ENCODE peak calls at places on chromosomes 11 and 22, in five cellular contexts. W is left lung, G is BJ, X is epithelial cell of proximal tubule, F is cardiac fibroblast. I is an unnamed sample.

GRCh38 chr11:90250970-90251369 is 28.1 kb upstream of the CHORDC1 start:
- DNase-seq in F (no peak), W (no peak), G (no peak), X (no peak), I (no peak)

GRCh38 chr11:65278351-65278750 is 16.6 kb downstream of the POLA2 start:
- DNase-seq in W (no peak), F (no peak), X (no peak), G (no peak), I (no peak)

GRCh38 chr11:46977038-46977818 is 40.7 kb downstream of the CSTPP1 start:
- DNase-seq in X (no peak), G (no peak), W (no peak), F (no peak), I (no peak)

GRCh38 chr11:67303132-67303988 is at the start of gene SSH3:
- DNase-seq in W (peak; percentile 86), F (peak; percentile 50), G (no peak), X (no peak), I (peak; percentile 57)

GRCh38 chr11:128227466-128227865 is 359.9 kb downstream of the ETS1 start:
- DNase-seq in F (no peak), G (no peak), W (no peak), X (no peak), I (no peak)

GRCh38 chr22:28904211-28904808 is 20.9 kb downstream of the ZNRF3 start:
- DNase-seq in F (no peak), X (no peak), W (no peak), G (peak; percentile 32), I (no peak)

GRCh38 chr11:30128269-30128932 is 102.4 kb upstream of the FSHB start:
- DNase-seq in F (peak; percentile 66), X (no peak), G (no peak), W (no peak), I (peak; percentile 1)

GRCh38 chr11:16148301-16148787 is 208.0 kb downstream of the SOX6 start:
- DNase-seq in W (no peak), X (no peak), G (no peak), F (peak; percentile 2), I (peak; percentile 21)

GRCh38 chr11:86288776-86289507 is 13.1 kb upstream of the HIKESHI start:
- DNase-seq in F (peak; percentile 17), X (no peak), W (no peak), G (no peak), I (peak; percentile 21)

GRCh38 chr11:69669486-69669885 is 5.7 kb downstream of the LTO1 start:
- DNase-seq in G (no peak), W (no peak), X (no peak), F (no peak), I (no peak)

GRCh38 chr11:29612423-29612822 is 404.4 kb downstream of the KCNA4 start:
- DNase-seq in G (no peak), F (no peak), X (no peak), W (no peak), I (no peak)

GRCh38 chr11:3123316-3123715 is 41.8 kb downstream of the OSBPL5 start:
- DNase-seq in X (no peak), G (no peak), F (peak; percentile 22), W (peak; percentile 49), I (no peak)

GRCh38 chr22:47918276-47918928 is 1156.0 kb downstream of the TBC1D22A start:
- DNase-seq in F (no peak), W (no peak), G (no peak), X (no peak), I (no peak)

GRCh38 chr11:130421697-130422096 is 6.7 kb downstream of the ADAMTS8 start:
- DNase-seq in X (no peak), F (no peak), W (no peak), G (no peak), I (no peak)

GRCh38 chr11:130544266-130544665 is 95.8 kb downstream of the ADAMTS15 start:
- DNase-seq in W (no peak), F (no peak), X (no peak), G (no peak), I (no peak)

GRCh38 chr22:26416670-26417270 is 12.3 kb upstream of the ASPHD2 start:
- DNase-seq in X (peak; percentile 36), F (peak; percentile 79), G (peak; percentile 48), W (no peak), I (peak; percentile 79)

GRCh38 chr22:36221799-36222751 is 17.3 kb downstream of the APOL2 start:
- DNase-seq in X (no peak), G (no peak), F (peak; percentile 52), W (no peak), I (no peak)

GRCh38 chr11:95365346-95365745 is 134.3 kb upstream of the SESN3 start:
- DNase-seq in G (no peak), X (no peak), W (no peak), F (peak; percentile 15), I (no peak)

GRCh38 chr11:31045335-31045734 is 324.2 kb downstream of the DCDC1 start:
- DNase-seq in G (no peak), W (no peak), X (peak; percentile 3), F (peak; percentile 37), I (no peak)

GRCh38 chr11:35160248-35160820 is 21.4 kb downstream of the CD44 start:
- DNase-seq in G (no peak), W (no peak), F (no peak), X (no peak), I (no peak)

GRCh38 chr22:47775686-47776085 is 1013.2 kb downstream of the TBC1D22A start:
- DNase-seq in G (no peak), X (no peak), F (no peak), W (no peak), I (no peak)

GRCh38 chr22:42236268-42236667 is 34.2 kb downstream of the TCF20 start:
- DNase-seq in W (no peak), F (no peak), G (no peak), X (no peak), I (no peak)

GRCh38 chr11:12143461-12144258 is 33.3 kb downstream of the MICAL2 start:
- DNase-seq in X (no peak), F (peak; percentile 62), G (no peak), W (no peak), I (no peak)

GRCh38 chr22:29727248-29727551 is 7.4 kb downstream of the CABP7 start:
- DNase-seq in F (peak; percentile 51), X (no peak), G (no peak), W (no peak), I (peak; percentile 29)

GRCh38 chr11:104841185-104841584 is 57.1 kb downstream of the CASP12 start:
- DNase-seq in W (no peak), F (no peak), G (no peak), X (no peak), I (no peak)

GRCh38 chr11:122069946-122070345 is 46.1 kb downstream of the BLID start:
- DNase-seq in G (no peak), F (peak; percentile 82), X (no peak), W (peak; percentile 66), I (no peak)

GRCh38 chr11:68270334-68271022 is 1.3 kb downstream of the C11orf24 start:
- DNase-seq in W (no peak), G (no peak), F (no peak), X (no peak), I (no peak)

GRCh38 chr11:133821776-133822175 is 23.5 kb downstream of the SPATA19 start:
- DNase-seq in X (no peak), G (no peak), W (no peak), F (peak; percentile 1), I (no peak)

GRCh38 chr11:92828576-92828975 is 140.9 kb upstream of the MTNR1B start:
- DNase-seq in F (no peak), X (no peak), W (no peak), G (no peak), I (no peak)

GRCh38 chr22:37401861-37402506 is 25.3 kb downstream of the ELFN2 start:
- DNase-seq in G (no peak), X (no peak), F (no peak), W (no peak), I (no peak)

GRCh38 chr22:37401401-37401859 is 25.8 kb downstream of the ELFN2 start:
- DNase-seq in X (no peak), G (no peak), W (no peak), F (peak; percentile 27), I (no peak)

GRCh38 chr22:37404126-37404525 is 23.2 kb downstream of the ELFN2 start:
- DNase-seq in W (no peak), X (no peak), F (no peak), G (no peak), I (no peak)

GRCh38 chr22:37400719-37401118 is 26.6 kb downstream of the ELFN2 start:
- DNase-seq in W (no peak), F (no peak), G (no peak), X (no peak), I (no peak)

GRCh38 chr22:37403267-37403960 is 23.9 kb downstream of the ELFN2 start:
- DNase-seq in G (no peak), X (no peak), W (no peak), F (no peak), I (no peak)
- H3K4me3 ChIP-seq in G (no peak overlapping the region), X (no peak overlapping the region), W (no peak overlapping the region), F (no peak overlapping the region), I (no peak overlapping the region)

GRCh38 chr22:49377306-49377705 is 450.4 kb downstream of the BRD1 start:
- DNase-seq in G (no peak), W (no peak), F (no peak), X (no peak), I (no peak)
- TF ChIP-seq CTCF in G (no peak), W (no peak), F (no peak), X (no peak), I (no peak)

GRCh38 chr11:1263036-1263435 is 40.2 kb downstream of the MUC5B start:
- DNase-seq in G (no peak), F (no peak), X (no peak), W (no peak), I (peak; percentile 24)
- H3K4me3 ChIP-seq in G (peak overlapping the region; percentile 50), F (peak overlapping the region; percentile 43), X (peak overlapping the region; percentile 60), W (peak overlapping the region; percentile 43), I (no peak overlapping the region)

GRCh38 chr11:5288912-5289525 is 12.7 kb downstream of the OR51B4 start:
- DNase-seq in G (no peak), W (no peak), F (peak; percentile 39), X (no peak), I (peak; percentile 36)

GRCh38 chr11:5293028-5293427 is 8.7 kb downstream of the OR51B4 start:
- DNase-seq in G (no peak), F (no peak), W (no peak), X (no peak), I (peak; percentile 39)

GRCh38 chr11:5288108-5288911 is 13.4 kb downstream of the OR51B4 start:
- DNase-seq in G (no peak), X (no peak), W (no peak), F (peak; percentile 22), I (peak; percentile 54)

GRCh38 chr11:5289696-5290095 is 12.1 kb downstream of the OR51B4 start:
- DNase-seq in G (no peak), F (peak; percentile 42), W (no peak), X (no peak), I (peak; percentile 39)

DNA sequence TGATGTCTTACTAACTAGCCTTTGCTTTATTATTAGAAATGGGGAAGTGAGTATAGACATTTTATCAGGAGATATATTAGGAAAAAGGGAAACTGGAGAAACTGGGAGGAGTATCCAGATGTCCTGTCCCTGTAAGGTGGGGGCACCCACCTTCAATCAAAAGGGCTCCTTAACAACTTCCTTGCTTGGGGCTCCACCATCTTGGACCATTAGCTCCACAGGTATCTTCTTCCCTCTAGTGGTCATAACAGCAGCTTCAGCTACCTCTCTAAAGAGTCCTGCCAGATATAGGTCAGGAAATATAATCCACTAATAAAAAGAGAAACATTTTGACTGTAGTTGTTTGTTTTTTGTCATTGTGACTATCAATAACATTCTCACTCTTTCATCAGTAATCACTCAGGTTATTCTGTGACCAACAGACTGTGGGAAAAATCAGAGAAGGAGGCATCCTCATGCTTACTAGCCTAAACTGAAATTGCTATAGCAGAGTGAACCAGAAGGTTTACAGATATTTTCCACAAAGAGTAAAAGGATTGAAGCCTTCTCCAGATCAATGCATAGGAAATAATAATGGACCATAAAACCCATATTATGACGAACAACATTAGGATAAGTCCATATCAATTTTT is 10.4 kb downstream of the OR51B4 start:
- DNase-seq in G (no peak), W (no peak), F (peak; percentile 70), X (peak; percentile 16), I (peak; percentile 80)
- TF ChIP-seq CTCF in G (peak; percentile 66), W (no peak), F (peak; percentile 81), X (peak; percentile 94), I (peak; percentile 71)